ENCODE peak calls at places on chromosome 14, in seven cellular contexts. H is GM12878, Q is Panc1, I is transverse colon, S is sigmoid colon, Z is HCT116, L is suprapubic skin. F is an unnamed sample.

GRCh38 chr14:102692334-102692733 is 84.9 kb upstream of the TRAF3 start:
- DNase-seq in L (no peak), H (no peak), Z (no peak), I (no peak), S (no peak), Q (no peak), F (no peak)

GRCh38 chr14:105281354-105282097 is 19.3 kb downstream of the BRF1 start:
- DNase-seq in S (no peak), Q (no peak), H (no peak), I (no peak), L (no peak), Z (no peak), F (peak)

GRCh38 chr14:99260652-99261551 is 11.1 kb downstream of the BCL11B start:
- DNase-seq in S (no peak), I (no peak), H (no peak), Q (no peak), L (no peak), Z (no peak), F (no peak)

GRCh38 chr14:102046337-102047278 is 40.2 kb downstream of the HSP90AA1 start:
- DNase-seq in L (peak), S (peak), Z (peak), I (peak), H (no peak), Q (no peak), F (peak)

GRCh38 chr14:26486922-26487321 is 110.9 kb downstream of the NOVA1 start:
- DNase-seq in S (no peak), Z (no peak), Q (no peak), L (no peak), H (no peak), I (no peak), F (no peak)

GRCh38 chr14:102772781-102773570 is 4.3 kb upstream of the TRAF3 start:
- DNase-seq in I (no peak), H (no peak), Z (no peak), S (no peak), Q (no peak), L (no peak), F (peak)

GRCh38 chr14:89337912-89338311 is 79.1 kb downstream of the FOXN3 start:
- DNase-seq in L (no peak), Z (no peak), H (no peak), Q (no peak), I (no peak), S (peak), F (no peak)

GRCh38 chr14:43308411-43308810 is 1198.7 kb downstream of the FSCB start:
- DNase-seq in I (no peak), Z (no peak), L (no peak), S (no peak), H (no peak), Q (no peak), F (no peak)

GRCh38 chr14:50545618-50546017 is 13.2 kb upstream of the MAP4K5 start:
- DNase-seq in S (no peak), H (no peak), Q (no peak), I (no peak), L (no peak), Z (no peak), F (no peak)

DNA sequence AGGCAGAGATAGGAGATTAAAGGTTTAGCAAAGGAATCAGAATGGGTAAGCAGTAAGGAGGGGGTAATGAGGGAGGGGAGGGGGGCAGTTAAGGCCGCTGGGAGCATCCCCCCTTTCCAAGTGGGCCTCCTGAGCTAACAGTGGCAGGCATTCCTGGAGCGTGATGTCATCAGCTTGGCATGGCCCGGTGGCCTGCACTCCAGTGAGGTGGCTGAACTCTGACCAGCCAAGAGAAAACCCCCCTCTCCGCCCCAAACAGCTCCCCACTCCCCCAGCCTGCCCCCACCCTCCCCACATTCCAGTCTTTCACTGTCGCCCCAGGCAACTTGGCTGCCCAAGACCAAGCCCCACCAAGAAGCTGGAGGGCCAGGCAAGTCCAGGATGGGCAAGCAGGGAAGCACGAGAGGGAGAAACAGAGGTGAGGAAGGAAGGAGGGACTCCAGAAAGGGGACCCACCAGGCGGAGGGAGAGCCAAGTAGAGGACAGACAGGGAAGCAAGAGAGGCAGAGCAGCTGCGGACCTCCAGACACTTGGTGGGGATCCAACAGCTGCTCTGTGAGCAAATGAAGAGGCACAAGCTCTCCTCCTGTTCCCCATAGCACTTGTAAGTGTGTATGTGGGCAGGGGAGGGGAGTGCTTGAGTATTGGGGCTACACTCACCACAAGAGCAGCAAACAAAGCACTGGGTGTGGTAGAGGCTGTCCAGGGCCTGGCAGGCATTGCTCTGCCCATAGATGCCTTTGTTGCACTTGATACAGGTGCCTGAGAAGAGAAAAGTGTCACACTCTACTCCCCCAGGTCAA is 4.5 kb downstream of the AJUBA start:
- DNase-seq in S (peak), Q (no peak), Z (no peak), I (peak), L (peak), H (no peak), F (no peak)
- TF ChIP-seq CTCF in S (no peak), Q (no peak), Z (no peak), I (no peak), L (no peak), H (no peak), F (no peak)

DNA sequence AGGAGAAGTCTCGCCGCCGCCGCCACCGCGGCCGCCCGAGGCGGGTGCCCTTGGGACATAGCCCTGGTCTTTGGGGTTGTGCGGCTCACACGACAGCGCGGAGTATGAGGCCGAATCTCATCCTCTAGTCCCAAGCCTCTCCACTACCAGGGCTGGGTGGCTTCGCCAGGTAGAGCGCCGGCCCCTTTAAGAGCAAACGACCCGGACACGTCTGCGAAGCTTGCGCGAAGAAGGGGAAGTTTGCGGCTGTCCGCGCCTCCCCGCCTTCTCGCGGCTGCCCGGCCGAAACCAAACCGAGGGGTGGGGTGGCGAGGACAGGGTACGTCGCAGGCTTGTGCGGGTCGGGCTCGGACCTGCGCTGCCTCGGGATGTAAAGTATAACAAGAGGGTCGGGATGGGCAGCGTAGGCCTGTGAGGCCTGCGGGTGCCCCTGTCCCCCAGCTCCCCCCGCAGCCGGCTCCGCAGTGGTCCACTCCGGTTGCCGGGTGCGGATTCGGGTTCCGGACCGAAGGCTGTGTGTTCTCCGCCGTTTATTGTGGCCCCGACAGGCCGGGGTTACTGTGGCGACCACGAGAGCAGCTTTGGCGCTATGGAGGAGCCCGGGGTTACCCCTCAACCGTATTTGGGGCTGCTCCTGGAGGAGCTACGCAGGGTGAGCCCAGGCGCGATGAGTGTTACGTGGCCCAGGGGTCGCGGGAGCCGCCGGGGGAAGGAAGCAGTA is 33.3 kb downstream of the MIA2 start:
- DNase-seq in L (peak), Q (no peak), Z (peak), H (no peak), S (peak), I (peak), F (peak)
- TF ChIP-seq POLR2AphosphoS5 in L (no peak), Q (peak), Z (peak), H (peak), S (peak), I (peak), F (peak)

GRCh38 chr14:45558183-45558582 is 305.2 kb upstream of the MIS18BP1 start:
- DNase-seq in I (no peak), H (no peak), Z (no peak), Q (no peak), S (no peak), L (no peak), F (no peak)

DNA sequence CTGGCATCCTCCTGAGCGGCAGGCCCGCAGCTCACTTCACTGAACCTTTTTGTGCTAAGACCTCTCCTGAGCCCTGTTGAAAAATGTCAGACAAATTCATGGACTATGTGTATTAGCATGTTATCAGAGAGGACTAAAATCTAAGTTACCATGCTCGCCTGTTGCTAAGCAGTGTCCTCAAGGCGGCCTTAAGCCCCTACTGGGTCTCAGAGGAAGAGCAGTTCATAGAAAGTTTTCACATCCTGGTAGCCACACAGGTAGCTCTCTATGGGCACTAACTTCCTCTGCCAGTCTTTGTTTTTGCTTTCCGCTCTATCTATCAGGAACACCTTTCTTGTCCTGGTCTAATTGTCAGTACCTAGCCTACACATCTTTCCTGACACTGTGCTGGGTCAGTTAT is 306.6 kb upstream of the MIS18BP1 start:
- DNase-seq in S (no peak), Q (no peak), H (no peak), I (no peak), L (no peak), Z (no peak), F (no peak)
- TF ChIP-seq CTCF in S (no peak), Q (no peak), H (no peak), I (no peak), L (no peak), Z (peak), F (no peak)

GRCh38 chr14:95922080-95922479 is 45.4 kb downstream of the TUNAR start:
- DNase-seq in Z (no peak), H (no peak), L (no peak), Q (no peak), S (no peak), I (no peak), F (no peak)
- TF ChIP-seq POLR2AphosphoS5 in Z (no peak), H (no peak), L (no peak), Q (no peak), S (no peak), I (no peak), F (no peak)

DNA sequence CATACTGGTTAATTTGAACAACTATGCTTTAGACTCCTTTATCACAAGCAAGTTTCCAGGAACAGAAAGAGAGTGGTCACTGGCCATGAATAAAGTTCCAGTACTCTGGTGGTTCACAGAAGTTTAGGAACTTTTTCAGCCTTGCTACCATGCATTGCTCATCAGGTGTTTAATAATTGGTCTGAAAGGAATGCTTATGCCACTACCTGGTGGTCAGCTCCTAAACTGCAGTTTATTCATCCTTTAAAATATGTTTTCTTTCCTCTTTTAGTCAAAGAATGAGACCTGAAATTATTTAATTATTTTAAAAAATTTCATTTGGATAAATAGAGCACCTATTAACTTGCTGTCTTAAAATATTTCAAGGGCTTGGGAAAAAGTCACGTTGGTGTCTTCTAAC is 260.1 kb upstream of the OR4E1 start:
- DNase-seq in S (no peak), Z (no peak), H (no peak), Q (no peak), L (no peak), I (no peak), F (no peak)
- TF ChIP-seq CTCF in S (no peak), Z (peak), H (no peak), Q (no peak), L (no peak), I (peak), F (no peak)